ENCODE peak calls at places on chromosomes 3 and 15, in six cellular contexts. S, C, Q, Z, W and Y are unnamed samples.

GRCh38 chr3:135178566-135178965 is 383.5 kb downstream of the EPHB1 start:
- DNase-seq in Q (no peak), W (no peak), Z (no peak), S (no peak), C (no peak), Y (no peak)

GRCh38 chr15:69607101-69607500 is 154.5 kb downstream of the RPLP1 start:
- DNase-seq in W (no peak), Z (no peak), Q (no peak), S (no peak), C (peak), Y (no peak)

GRCh38 chr3:126349071-126349470 is 8.1 kb downstream of the KLF15 start:
- DNase-seq in S (no peak), Q (peak), W (no peak), Z (no peak), C (no peak), Y (no peak)

GRCh38 chr3:23359116-23359515 is 156.0 kb downstream of the UBE2E2 start:
- DNase-seq in C (no peak), S (no peak), W (no peak), Q (no peak), Z (no peak), Y (no peak)

GRCh38 chr3:125513490-125514115 is 6.4 kb downstream of the SNX4 start:
- DNase-seq in C (no peak), Q (peak), W (no peak), Z (no peak), S (no peak), Y (no peak)

GRCh38 chr15:48577495-48577894 is 68.0 kb downstream of the FBN1 start:
- DNase-seq in W (no peak), Q (no peak), C (peak), S (peak), Z (no peak), Y (peak)

GRCh38 chr3:9715764-9716437 is 12.3 kb downstream of the CPNE9 start:
- DNase-seq in C (peak), Q (peak), S (peak), Z (peak), W (peak), Y (peak)

GRCh38 chr3:66816110-66816761 is 181.9 kb upstream of the KBTBD8 start:
- DNase-seq in Z (no peak), C (peak), W (no peak), S (peak), Q (no peak), Y (peak)

GRCh38 chr15:57319226-57319918 is 56.9 kb upstream of the CGNL1 start:
- DNase-seq in S (no peak), W (no peak), C (no peak), Z (no peak), Q (no peak), Y (no peak)

GRCh38 chr3:123258811-123259420 is 57.2 kb downstream of the SEC22A start:
- DNase-seq in C (peak), Z (no peak), Q (no peak), W (no peak), S (peak), Y (peak)

GRCh38 chr3:127949446-127949845 is 34.4 kb downstream of the KBTBD12 start:
- DNase-seq in C (no peak), W (no peak), Q (no peak), S (no peak), Z (no peak), Y (no peak)

GRCh38 chr3:38823722-38824121 is 7.7 kb upstream of the SCN10A start:
- DNase-seq in C (no peak), W (no peak), Q (no peak), Z (no peak), S (no peak), Y (no peak)

GRCh38 chr15:65132841-65133549 is 613 bp downstream of the PDCD7 start:
- DNase-seq in S (peak), Q (peak), W (peak), C (peak), Z (no peak), Y (peak)

GRCh38 chr3:139110072-139110830 is 65.6 kb upstream of the PRR23C start:
- DNase-seq in C (no peak), Z (no peak), S (no peak), Q (peak), W (no peak), Y (no peak)

GRCh38 chr3:29141912-29142262 is 139.0 kb upstream of the RBMS3 start:
- DNase-seq in W (no peak), C (no peak), Z (no peak), Q (no peak), S (no peak), Y (no peak)

GRCh38 chr3:115325539-115325938 is 178.5 kb upstream of the ZBTB20 start:
- DNase-seq in S (peak), W (no peak), C (peak), Q (no peak), Z (no peak), Y (peak)

GRCh38 chr15:101803676-101804075 is 367 bp downstream of the OR4F6 start:
- DNase-seq in C (no peak), Q (no peak), Z (no peak), W (no peak), S (no peak), Y (no peak)

GRCh38 chr15:72358532-72359180 is 17.2 kb downstream of the HEXA start:
- DNase-seq in C (peak), Z (no peak), W (peak), Q (peak), S (peak), Y (peak)

GRCh38 chr15:76341366-76342045 is 4.9 kb downstream of the ISL2 start:
- DNase-seq in C (no peak), Q (peak), Z (no peak), S (no peak), W (no peak), Y (peak)

GRCh38 chr3:177483182-177483967 is 286.1 kb upstream of the TBL1XR1 start:
- DNase-seq in C (no peak), S (no peak), Q (peak), Z (no peak), W (no peak), Y (no peak)

GRCh38 chr3:105944281-105944680 is 75.5 kb upstream of the CBLB start:
- DNase-seq in S (peak), W (no peak), C (peak), Q (no peak), Z (no peak), Y (peak)

GRCh38 chr3:120066634-120067033 is 27.6 kb downstream of the GSK3B start:
- DNase-seq in Z (no peak), Q (no peak), S (no peak), C (no peak), W (no peak), Y (no peak)

GRCh38 chr3:62587169-62587568 is 213.8 kb upstream of the FEZF2 start:
- DNase-seq in Z (no peak), W (no peak), C (peak), Q (no peak), S (peak), Y (peak)

GRCh38 chr3:50298836-50299637 is at the start of the genes HYAL3 and NAA80:
- DNase-seq in W (peak), Z (peak), Q (peak), S (peak), C (peak), Y (peak)
- TF ChIP-seq CTCF in W (peak), Z (peak), Q (peak), S (no peak), C (peak), Y (peak)

GRCh38 chr3:141432904-141433303 is 53.9 kb upstream of the RASA2 start:
- DNase-seq in Z (no peak), S (no peak), W (no peak), C (no peak), Q (no peak), Y (no peak)
- H3K4me3 ChIP-seq in Z (no peak), S (peak), W (peak), C (no peak), Q (no peak), Y (no peak)

GRCh38 chr3:149764302-149764701 is 12.0 kb upstream of the COMMD2 start:
- DNase-seq in Z (no peak), Q (no peak), W (no peak), C (no peak), S (no peak), Y (no peak)
- TF ChIP-seq CTCF in Z (no peak), Q (no peak), W (no peak), C (no peak), S (no peak), Y (no peak)

GRCh38 chr3:27034255-27034654 is 334.9 kb downstream of the NEK10 start:
- DNase-seq in S (no peak), Q (no peak), Z (no peak), C (no peak), W (no peak), Y (no peak)

GRCh38 chr3:27025718-27026117 is 343.5 kb downstream of the NEK10 start:
- DNase-seq in Z (no peak), W (no peak), Q (no peak), S (no peak), C (no peak), Y (no peak)

DNA sequence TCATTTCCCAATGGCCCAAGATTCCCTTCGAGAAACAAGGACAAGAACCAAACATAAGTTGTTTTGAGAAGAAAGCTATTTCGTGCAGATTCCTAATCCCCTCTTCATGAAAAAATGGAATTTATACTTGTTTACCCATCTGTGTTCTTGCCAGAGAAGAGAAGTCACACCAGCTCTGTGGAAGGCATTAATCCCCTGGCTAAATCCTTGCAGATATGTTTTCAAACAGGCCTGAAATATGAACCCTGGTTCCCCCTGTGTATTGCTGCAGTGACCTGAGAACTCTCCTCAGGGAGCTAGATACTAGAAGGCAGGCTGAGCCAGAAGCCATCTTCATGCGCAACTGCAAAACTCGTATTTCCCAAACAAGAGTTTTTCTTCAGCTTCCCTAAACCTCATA is 337.7 kb downstream of the NEK10 start:
- DNase-seq in S (no peak), W (no peak), Q (no peak), C (no peak), Z (no peak), Y (no peak)
- H3K4me3 ChIP-seq in S (no peak), W (no peak), Q (no peak), C (no peak), Z (no peak), Y (no peak)